ENCODE peak calls at places on chromosomes 7 and 10, in nine cellular contexts. F is mucosa of descending colon; Z is fibroblast of mammary gland; P is nephron progenitor cell; X is CD4-positive, alpha-beta T cell; K is cardiac fibroblast; V is esophagus squamous epithelium; Y is pancreas; G is HFFc6. D is an unnamed sample.

GRCh38 chr7:80902716-80903308 is 16.0 kb downstream of the SEMA3C start:
- DNase-seq in Z (peak; percentile 38), Y (no peak), G (no peak), V (no peak), F (no peak), P (no peak), K (no peak), X (no peak), D (no peak)

GRCh38 chr7:79293655-79294142 is 159.8 kb downstream of the MAGI2 start:
- DNase-seq in V (no peak), Z (peak; percentile 70), P (no peak), X (no peak), G (peak; percentile 48), K (peak; percentile 90), F (peak; percentile 66), Y (no peak), D (no peak)

GRCh38 chr10:119217937-119218579 is 10.7 kb downstream of the GRK5 start:
- DNase-seq in Y (no peak), F (no peak), P (no peak), V (no peak), K (no peak), Z (no peak), G (no peak), X (no peak), D (no peak)

GRCh38 chr10:94212876-94213595 is 149.7 kb downstream of the NOC3L start:
- DNase-seq in Y (no peak), V (no peak), Z (peak; percentile 58), P (no peak), K (peak; percentile 47), F (no peak), X (no peak), G (no peak), D (no peak)

GRCh38 chr7:158450476-158451124 is 137.0 kb downstream of the PTPRN2 start:
- DNase-seq in P (no peak), F (no peak), X (no peak), K (no peak), Y (no peak), G (no peak), Z (no peak), V (no peak), D (no peak)

GRCh38 chr10:113522460-113522859 is 30.4 kb upstream of the HABP2 start:
- DNase-seq in X (no peak), K (no peak), G (no peak), Z (no peak), F (no peak), V (no peak), Y (no peak), P (no peak), D (no peak)

GRCh38 chr7:16753932-16754571 is 497 bp downstream of the TSPAN13 start:
- DNase-seq in Z (no peak), V (no peak), X (no peak), G (no peak), P (peak; percentile 74), K (peak; percentile 33), Y (peak; percentile 62), F (peak; percentile 70), D (peak; percentile 72)

GRCh38 chr7:90625562-90625961 is 29.4 kb downstream of the CDK14 start:
- DNase-seq in X (no peak), K (peak; percentile 71), P (no peak), V (no peak), F (peak; percentile 7), G (no peak), Y (no peak), Z (peak; percentile 46), D (no peak)

GRCh38 chr7:139232893-139233292 is 1.9 kb downstream of the UBN2 start:
- DNase-seq in X (no peak), G (peak; percentile 49), Y (no peak), Z (peak; percentile 68), P (no peak), V (no peak), F (no peak), K (peak; percentile 75), D (no peak)

GRCh38 chr10:104980401-104980800 is 339.3 kb downstream of the SORCS3 start:
- DNase-seq in V (no peak), Y (no peak), P (no peak), K (no peak), X (no peak), Z (no peak), G (no peak), F (no peak), D (no peak)

GRCh38 chr7:33722383-33723096 is 182.8 kb upstream of the BMPER start:
- DNase-seq in V (no peak), G (peak; percentile 79), F (no peak), K (peak; percentile 74), X (no peak), Z (peak; percentile 78), Y (no peak), P (peak; percentile 59), D (no peak)

GRCh38 chr7:97003262-97004236 is 1.8 kb upstream of the DLX6 start:
- DNase-seq in P (no peak), G (no peak), X (no peak), Z (no peak), K (no peak), V (no peak), F (no peak), Y (no peak), D (no peak)

GRCh38 chr7:97005764-97006145 is 402 bp downstream of the DLX6 start:
- DNase-seq in V (no peak), F (no peak), X (no peak), K (peak; percentile 38), Z (no peak), P (no peak), Y (no peak), G (no peak), D (no peak)

GRCh38 chr7:97004237-97004930 is 969 bp upstream of the DLX6 start:
- DNase-seq in K (no peak), Y (no peak), G (no peak), X (no peak), V (no peak), P (no peak), Z (no peak), F (no peak), D (no peak)

GRCh38 chr7:97006146-97006950 is 995 bp downstream of the DLX6 start:
- DNase-seq in P (peak; percentile 74), K (no peak), X (peak; percentile 24), F (peak; percentile 18), V (no peak), Z (peak; percentile 15), G (no peak), Y (no peak), D (no peak)

DNA sequence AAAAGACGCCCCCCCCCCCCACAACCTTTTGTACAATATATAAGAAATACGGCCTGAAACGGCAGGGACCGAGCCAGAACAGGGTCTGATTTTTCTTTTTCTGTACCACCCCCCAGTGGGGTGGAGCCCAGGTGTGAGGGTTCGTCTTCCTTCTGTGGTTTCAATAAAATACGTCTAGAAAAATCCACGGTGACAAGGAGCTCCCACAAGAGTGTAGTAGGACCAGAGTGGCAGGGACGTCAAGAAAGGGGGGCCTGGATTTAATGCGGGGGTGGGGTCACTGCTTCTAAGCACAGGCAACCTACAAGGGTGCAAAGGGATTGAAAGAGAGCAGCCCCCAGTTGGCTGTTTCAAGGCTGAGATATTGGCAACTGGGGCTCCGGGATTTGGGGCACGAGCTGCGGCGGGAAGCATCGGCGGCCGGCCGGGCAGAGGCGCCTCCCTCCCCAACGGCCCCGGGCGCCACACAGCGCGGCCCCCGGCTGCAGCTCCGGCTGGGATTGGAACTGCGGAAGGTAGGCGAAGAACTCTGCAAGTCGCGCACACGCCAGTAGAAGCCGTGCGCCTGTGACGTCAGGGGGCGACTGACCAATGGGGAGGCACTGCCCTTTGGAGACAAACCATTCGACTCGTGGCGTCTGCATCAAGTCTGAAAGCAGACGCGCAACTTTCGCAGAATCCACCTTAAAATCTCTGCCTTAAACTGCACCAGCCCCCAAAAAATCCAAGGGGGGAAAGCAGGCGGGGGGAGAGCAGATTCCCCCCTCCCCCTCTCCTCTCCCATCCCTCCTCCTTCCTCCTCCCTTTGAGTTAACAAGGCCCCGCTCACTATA is at the start of gene DLX6:
- DNase-seq in F (peak; percentile 37), P (peak; percentile 80), Y (no peak), Z (peak; percentile 56), V (no peak), G (no peak), X (no peak), K (no peak), D (peak; percentile 91)
- TF ChIP-seq CTCF in F (no peak), P (no peak), Y (no peak), Z (no peak), V (no peak), G (no peak), X (no peak), K (no peak), D (peak; percentile 34)

GRCh38 chr7:110604885-110605284 is 486.0 kb upstream of the LRRN3 start:
- DNase-seq in Z (no peak), X (no peak), V (no peak), K (no peak), P (no peak), G (no peak), Y (no peak), F (no peak), D (no peak)
- TF ChIP-seq CTCF in Z (no peak), X (no peak), V (no peak), K (no peak), P (no peak), G (no peak), Y (no peak), F (no peak), D (no peak)

DNA sequence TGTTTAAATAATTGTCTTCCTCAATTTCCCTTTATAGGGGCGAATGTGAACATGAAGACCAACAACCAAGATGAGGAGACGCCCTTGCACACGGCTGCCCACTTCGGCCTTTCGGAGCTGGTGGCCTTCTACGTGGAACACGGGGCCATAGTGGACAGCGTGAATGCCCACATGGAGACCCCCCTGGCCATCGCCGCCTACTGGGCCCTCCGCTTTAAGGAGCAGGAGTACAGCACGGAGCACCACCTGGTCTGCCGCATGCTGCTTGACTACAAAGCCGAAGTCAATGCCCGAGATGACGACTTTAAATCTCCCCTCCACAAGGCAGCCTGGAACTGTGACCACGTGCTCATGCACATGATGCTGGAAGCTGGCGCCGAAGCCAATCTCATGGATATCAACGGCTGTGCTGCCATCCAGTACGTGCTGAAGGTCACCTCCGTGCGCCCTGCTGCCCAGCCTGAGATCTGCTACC is 42.1 kb downstream of the ASB4 start:
- DNase-seq in X (no peak), P (no peak), V (no peak), K (no peak), G (no peak), Y (no peak), Z (no peak), F (no peak), D (no peak)
- TF ChIP-seq CTCF in X (no peak), P (no peak), V (no peak), K (no peak), G (peak; percentile 51), Y (no peak), Z (no peak), F (no peak), D (no peak)

DNA sequence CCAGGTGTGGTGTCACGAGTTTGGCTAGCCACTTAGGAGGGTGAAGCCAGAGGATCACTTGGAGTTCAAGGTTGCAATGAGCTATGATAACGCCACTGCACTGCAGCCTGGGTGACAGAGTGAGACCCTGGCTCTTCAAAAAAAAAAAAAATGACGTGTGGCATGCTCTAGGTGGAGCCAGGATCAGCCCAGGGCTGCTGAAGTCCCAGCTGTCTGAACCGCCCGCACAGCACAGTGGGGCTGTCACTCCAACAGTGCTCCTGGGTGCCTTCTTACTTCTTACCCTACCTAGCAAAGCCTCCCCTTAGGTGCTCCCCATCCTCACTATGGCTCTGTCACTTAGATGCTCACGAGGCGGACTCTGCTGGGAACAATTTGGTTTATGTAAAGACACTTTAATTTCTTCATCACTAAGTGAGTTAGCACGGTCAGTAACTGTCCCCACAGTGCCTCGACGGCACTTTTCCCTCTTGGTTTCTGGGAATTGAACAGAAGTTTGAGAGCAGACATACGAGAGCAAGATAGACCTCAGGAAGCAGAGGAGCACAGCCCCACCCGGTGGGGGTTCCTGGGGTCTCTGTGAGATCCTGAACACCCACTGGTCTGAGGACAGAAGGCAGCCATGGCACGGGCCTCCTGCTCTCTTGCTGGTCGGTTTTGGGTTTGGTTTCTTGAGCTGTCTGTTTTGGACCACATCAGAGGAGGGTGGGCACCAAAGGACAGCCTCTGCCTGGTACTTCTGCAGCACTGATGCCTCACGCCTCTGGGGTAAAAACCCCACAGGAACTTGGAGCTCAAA is 66.2 kb upstream of the BTBD16 start:
- DNase-seq in P (no peak), Y (no peak), F (no peak), V (no peak), X (no peak), K (no peak), G (no peak), Z (no peak), D (no peak)
- TF ChIP-seq CTCF in P (no peak), Y (no peak), F (no peak), V (no peak), X (no peak), K (no peak), G (peak; percentile 30), Z (no peak), D (no peak)